ENCODE peak calls at places on chromosomes 7 and 10, in five cellular contexts. One of them, this sample, is unnamed.

GRCh38 chr7:123846217-123846891 is 1.4 kb downstream of the HYAL4 start:
- DNase-seq in HAP-1: no peak
- DNase-seq in stimulated activated CD4-positive, alpha-beta T cell treated with anti-CD3 and anti-CD28 coated beads, TNF-alpha, amount 100 ng/mL, for 24 hours: no peak
- DNase-seq in MCF 10A: peak; percentile 73
- DNase-seq in NCI-H2107: no peak
- DNase-seq in this sample: peak; percentile 73

GRCh38 chr10:42962120-42962901 is 114.6 kb upstream of the RET start:
- DNase-seq in HAP-1: no peak
- DNase-seq in stimulated activated CD4-positive, alpha-beta T cell treated with anti-CD3 and anti-CD28 coated beads, TNF-alpha, amount 100 ng/mL, for 24 hours: no peak
- DNase-seq in MCF 10A: no peak
- DNase-seq in NCI-H2107: no peak
- DNase-seq in this sample: no peak

GRCh38 chr7:135980665-135981180 is 3.6 kb upstream of the MTPN start:
- DNase-seq in HAP-1: no peak
- DNase-seq in stimulated activated CD4-positive, alpha-beta T cell treated with anti-CD3 and anti-CD28 coated beads, TNF-alpha, amount 100 ng/mL, for 24 hours: peak; percentile 22
- DNase-seq in MCF 10A: peak; percentile 43
- DNase-seq in NCI-H2107: no peak
- DNase-seq in this sample: peak; percentile 54

GRCh38 chr7:100965723-100966541 is 3.4 kb upstream of the MUC12 start:
- DNase-seq in HAP-1: peak; percentile 89
- DNase-seq in stimulated activated CD4-positive, alpha-beta T cell treated with anti-CD3 and anti-CD28 coated beads, TNF-alpha, amount 100 ng/mL, for 24 hours: peak; percentile 53
- DNase-seq in MCF 10A: peak; percentile 58
- DNase-seq in NCI-H2107: no peak
- DNase-seq in this sample: peak; percentile 74

GRCh38 chr7:57404967-57405421 is 45.0 kb upstream of the ZNF716 start:
- DNase-seq in HAP-1: no peak
- DNase-seq in stimulated activated CD4-positive, alpha-beta T cell treated with anti-CD3 and anti-CD28 coated beads, TNF-alpha, amount 100 ng/mL, for 24 hours: no peak
- DNase-seq in MCF 10A: no peak
- DNase-seq in NCI-H2107: no peak
- DNase-seq in this sample: no peak

GRCh38 chr7:120023494-120024167 is 249.3 kb upstream of the KCND2 start:
- DNase-seq in HAP-1: no peak
- DNase-seq in stimulated activated CD4-positive, alpha-beta T cell treated with anti-CD3 and anti-CD28 coated beads, TNF-alpha, amount 100 ng/mL, for 24 hours: no peak
- DNase-seq in MCF 10A: no peak
- DNase-seq in NCI-H2107: no peak
- DNase-seq in this sample: no peak

GRCh38 chr7:142718314-142718713 is 31.0 kb upstream of the PRSS1 start:
- DNase-seq in HAP-1: no peak
- DNase-seq in stimulated activated CD4-positive, alpha-beta T cell treated with anti-CD3 and anti-CD28 coated beads, TNF-alpha, amount 100 ng/mL, for 24 hours: no peak
- DNase-seq in MCF 10A: no peak
- DNase-seq in NCI-H2107: no peak
- DNase-seq in this sample: no peak

GRCh38 chr10:110636932-110637557 is 7.1 kb upstream of the RBM20 start:
- DNase-seq in HAP-1: no peak
- DNase-seq in stimulated activated CD4-positive, alpha-beta T cell treated with anti-CD3 and anti-CD28 coated beads, TNF-alpha, amount 100 ng/mL, for 24 hours: no peak
- DNase-seq in MCF 10A: no peak
- DNase-seq in NCI-H2107: no peak
- DNase-seq in this sample: no peak

GRCh38 chr7:56218510-56218909 is 102.3 kb upstream of the NUPR2 start:
- DNase-seq in HAP-1: no peak
- DNase-seq in stimulated activated CD4-positive, alpha-beta T cell treated with anti-CD3 and anti-CD28 coated beads, TNF-alpha, amount 100 ng/mL, for 24 hours: no peak
- DNase-seq in MCF 10A: no peak
- DNase-seq in NCI-H2107: no peak
- DNase-seq in this sample: no peak

GRCh38 chr10:107618461-107619093 is 454.1 kb upstream of the SORCS1 start:
- DNase-seq in HAP-1: peak; percentile 17
- DNase-seq in stimulated activated CD4-positive, alpha-beta T cell treated with anti-CD3 and anti-CD28 coated beads, TNF-alpha, amount 100 ng/mL, for 24 hours: no peak
- DNase-seq in MCF 10A: peak; percentile 50
- DNase-seq in NCI-H2107: no peak
- DNase-seq in this sample: peak; percentile 24

GRCh38 chr7:156473476-156474240 is 166.9 kb upstream of the RNF32 start:
- DNase-seq in HAP-1: peak; percentile 34
- DNase-seq in stimulated activated CD4-positive, alpha-beta T cell treated with anti-CD3 and anti-CD28 coated beads, TNF-alpha, amount 100 ng/mL, for 24 hours: peak; percentile 3
- DNase-seq in MCF 10A: peak; percentile 57
- DNase-seq in NCI-H2107: no peak
- DNase-seq in this sample: no peak

GRCh38 chr7:151008511-151009323 is 15.6 kb downstream of the ATG9B start:
- DNase-seq in HAP-1: no peak
- DNase-seq in stimulated activated CD4-positive, alpha-beta T cell treated with anti-CD3 and anti-CD28 coated beads, TNF-alpha, amount 100 ng/mL, for 24 hours: peak; percentile 54
- DNase-seq in MCF 10A: peak; percentile 40
- DNase-seq in NCI-H2107: no peak
- DNase-seq in this sample: no peak

GRCh38 chr7:15400440-15400839 is 161.4 kb downstream of the AGMO start:
- DNase-seq in HAP-1: no peak
- DNase-seq in stimulated activated CD4-positive, alpha-beta T cell treated with anti-CD3 and anti-CD28 coated beads, TNF-alpha, amount 100 ng/mL, for 24 hours: no peak
- DNase-seq in MCF 10A: no peak
- DNase-seq in NCI-H2107: no peak
- DNase-seq in this sample: no peak

GRCh38 chr10:113534428-113534827 is 18.4 kb upstream of the HABP2 start:
- DNase-seq in HAP-1: no peak
- DNase-seq in stimulated activated CD4-positive, alpha-beta T cell treated with anti-CD3 and anti-CD28 coated beads, TNF-alpha, amount 100 ng/mL, for 24 hours: no peak
- DNase-seq in MCF 10A: no peak
- DNase-seq in NCI-H2107: no peak
- DNase-seq in this sample: no peak

GRCh38 chr7:45088146-45088701 is 545 bp downstream of the NACAD start:
- DNase-seq in HAP-1: no peak
- DNase-seq in stimulated activated CD4-positive, alpha-beta T cell treated with anti-CD3 and anti-CD28 coated beads, TNF-alpha, amount 100 ng/mL, for 24 hours: no peak
- DNase-seq in MCF 10A: no peak
- DNase-seq in NCI-H2107: no peak
- DNase-seq in this sample: no peak

GRCh38 chr7:98423043-98423442 is 22.2 kb upstream of the BAIAP2L1 start:
- DNase-seq in HAP-1: no peak
- DNase-seq in stimulated activated CD4-positive, alpha-beta T cell treated with anti-CD3 and anti-CD28 coated beads, TNF-alpha, amount 100 ng/mL, for 24 hours: no peak
- DNase-seq in MCF 10A: peak; percentile 23
- DNase-seq in NCI-H2107: no peak
- DNase-seq in this sample: peak; percentile 9

GRCh38 chr7:99014113-99014985 is 129.6 kb downstream of the SMURF1 start:
- DNase-seq in HAP-1: no peak
- DNase-seq in stimulated activated CD4-positive, alpha-beta T cell treated with anti-CD3 and anti-CD28 coated beads, TNF-alpha, amount 100 ng/mL, for 24 hours: no peak
- DNase-seq in MCF 10A: no peak
- DNase-seq in NCI-H2107: no peak
- DNase-seq in this sample: no peak

GRCh38 chr10:86400705-86401587 is 34.4 kb upstream of the GRID1 start:
- DNase-seq in HAP-1: no peak
- DNase-seq in stimulated activated CD4-positive, alpha-beta T cell treated with anti-CD3 and anti-CD28 coated beads, TNF-alpha, amount 100 ng/mL, for 24 hours: peak; percentile 59
- DNase-seq in MCF 10A: peak; percentile 45
- DNase-seq in NCI-H2107: no peak
- DNase-seq in this sample: peak; percentile 25

GRCh38 chr10:29392376-29393021 is 103.6 kb downstream of the LYZL1 start:
- DNase-seq in HAP-1: peak; percentile 52
- DNase-seq in stimulated activated CD4-positive, alpha-beta T cell treated with anti-CD3 and anti-CD28 coated beads, TNF-alpha, amount 100 ng/mL, for 24 hours: no peak
- DNase-seq in MCF 10A: peak; percentile 68
- DNase-seq in NCI-H2107: no peak
- DNase-seq in this sample: peak; percentile 19

GRCh38 chr10:109866168-109866994 is 56.9 kb downstream of the XPNPEP1 start:
- DNase-seq in HAP-1: no peak
- DNase-seq in stimulated activated CD4-positive, alpha-beta T cell treated with anti-CD3 and anti-CD28 coated beads, TNF-alpha, amount 100 ng/mL, for 24 hours: no peak
- DNase-seq in MCF 10A: peak; percentile 22
- DNase-seq in NCI-H2107: no peak
- DNase-seq in this sample: no peak

GRCh38 chr7:45241339-45242109 is 83.9 kb downstream of the RAMP3 start:
- DNase-seq in HAP-1: no peak
- DNase-seq in stimulated activated CD4-positive, alpha-beta T cell treated with anti-CD3 and anti-CD28 coated beads, TNF-alpha, amount 100 ng/mL, for 24 hours: no peak
- DNase-seq in MCF 10A: no peak
- DNase-seq in NCI-H2107: no peak
- DNase-seq in this sample: peak; percentile 20

GRCh38 chr10:15113766-15114165 is 16.6 kb downstream of the RPP38 start:
- DNase-seq in HAP-1: no peak
- DNase-seq in stimulated activated CD4-positive, alpha-beta T cell treated with anti-CD3 and anti-CD28 coated beads, TNF-alpha, amount 100 ng/mL, for 24 hours: no peak
- DNase-seq in MCF 10A: no peak
- DNase-seq in NCI-H2107: no peak
- DNase-seq in this sample: no peak

GRCh38 chr7:110760341-110760740 is 330.6 kb upstream of the LRRN3 start:
- DNase-seq in HAP-1: no peak
- DNase-seq in stimulated activated CD4-positive, alpha-beta T cell treated with anti-CD3 and anti-CD28 coated beads, TNF-alpha, amount 100 ng/mL, for 24 hours: no peak
- DNase-seq in MCF 10A: no peak
- DNase-seq in NCI-H2107: no peak
- DNase-seq in this sample: no peak

GRCh38 chr7:151177310-151177709 is 9.7 kb downstream of the ASB10 start:
- DNase-seq in HAP-1: no peak
- DNase-seq in stimulated activated CD4-positive, alpha-beta T cell treated with anti-CD3 and anti-CD28 coated beads, TNF-alpha, amount 100 ng/mL, for 24 hours: no peak
- DNase-seq in MCF 10A: no peak
- DNase-seq in NCI-H2107: no peak
- DNase-seq in this sample: no peak

GRCh38 chr7:23235688-23236280 is 10.8 kb upstream of the GPNMB start:
- DNase-seq in HAP-1: no peak
- DNase-seq in stimulated activated CD4-positive, alpha-beta T cell treated with anti-CD3 and anti-CD28 coated beads, TNF-alpha, amount 100 ng/mL, for 24 hours: no peak
- DNase-seq in MCF 10A: peak; percentile 98
- DNase-seq in NCI-H2107: no peak
- DNase-seq in this sample: peak; percentile 98

GRCh38 chr7:38600746-38601145 is 30.4 kb downstream of the AMPH start:
- DNase-seq in HAP-1: no peak
- DNase-seq in stimulated activated CD4-positive, alpha-beta T cell treated with anti-CD3 and anti-CD28 coated beads, TNF-alpha, amount 100 ng/mL, for 24 hours: no peak
- DNase-seq in MCF 10A: peak; percentile 22
- DNase-seq in NCI-H2107: no peak
- DNase-seq in this sample: no peak

GRCh38 chr7:120864146-120864920 is 6.4 kb upstream of the TSPAN12 start:
- DNase-seq in HAP-1: peak; percentile 34
- DNase-seq in stimulated activated CD4-positive, alpha-beta T cell treated with anti-CD3 and anti-CD28 coated beads, TNF-alpha, amount 100 ng/mL, for 24 hours: no peak
- DNase-seq in MCF 10A: no peak
- DNase-seq in NCI-H2107: no peak
- DNase-seq in this sample: no peak

GRCh38 chr7:93856319-93856718 is 34.2 kb downstream of the TFPI2 start:
- DNase-seq in HAP-1: no peak
- DNase-seq in stimulated activated CD4-positive, alpha-beta T cell treated with anti-CD3 and anti-CD28 coated beads, TNF-alpha, amount 100 ng/mL, for 24 hours: no peak
- DNase-seq in MCF 10A: peak; percentile 0
- DNase-seq in NCI-H2107: no peak
- DNase-seq in this sample: peak; percentile 79

This sample was measured in mammary epithelial cell.